ENCODE peak calls at places on chromosomes 7 and 10, in six cellular contexts. Z, P, D, R, O and H are unnamed samples.

GRCh38 chr10:11742009-11742778 is at the start of gene ECHDC3:
- DNase-seq in D (no peak), R (peak; percentile 49), P (peak; percentile 68), Z (peak; percentile 36), O (peak; percentile 54), H (no peak)

GRCh38 chr10:37860494-37861190 is 3.2 kb upstream of the ZNF248 start:
- DNase-seq in O (no peak), Z (no peak), D (peak; percentile 61), R (peak; percentile 78), P (no peak), H (peak; percentile 82)

GRCh38 chr10:44512345-44513095 is 127.6 kb upstream of the CXCL12 start:
- DNase-seq in O (no peak), R (no peak), D (no peak), Z (no peak), P (no peak), H (no peak)

GRCh38 chr10:74738985-74739567 is 87.3 kb upstream of the KAT6B start:
- DNase-seq in R (peak; percentile 10), O (no peak), D (no peak), P (no peak), Z (no peak), H (peak; percentile 16)

GRCh38 chr7:1703475-1704325 is 33.6 kb downstream of the ELFN1 start:
- DNase-seq in R (no peak), Z (no peak), D (no peak), O (no peak), P (no peak), H (no peak)

GRCh38 chr7:374706-375490 is 84.9 kb downstream of the FOXL3 start:
- DNase-seq in O (no peak), D (no peak), Z (no peak), P (peak; percentile 28), R (no peak), H (no peak)

GRCh38 chr10:101493249-101493648 is 94.8 kb downstream of the POLL start:
- DNase-seq in P (no peak), O (no peak), Z (no peak), R (no peak), D (no peak), H (no peak)

GRCh38 chr10:132110713-132111112 is 45.0 kb downstream of the JAKMIP3 start:
- DNase-seq in P (peak; percentile 13), Z (no peak), R (no peak), D (no peak), O (no peak), H (no peak)

GRCh38 chr10:25575343-25575742 is 358.7 kb upstream of the MYO3A start:
- DNase-seq in R (no peak), D (no peak), O (no peak), Z (no peak), P (no peak), H (no peak)

GRCh38 chr7:26583094-26583493 is 281.3 kb downstream of the SKAP2 start:
- DNase-seq in P (no peak), Z (no peak), D (no peak), O (no peak), R (no peak), H (no peak)

GRCh38 chr10:17764142-17764541 is 12.1 kb downstream of the TMEM236 start:
- DNase-seq in P (no peak), R (no peak), Z (no peak), O (no peak), D (no peak), H (no peak)

GRCh38 chr10:118036281-118036875 is 10.4 kb downstream of the RAB11FIP2 start:
- DNase-seq in D (no peak), Z (no peak), R (no peak), O (no peak), P (no peak), H (no peak)

GRCh38 chr7:45590679-45591057 is 16.5 kb downstream of the ADCY1 start:
- DNase-seq in D (no peak), Z (no peak), R (no peak), P (no peak), O (no peak), H (no peak)

GRCh38 chr10:83545901-83546391 is 593.4 kb upstream of the GHITM start:
- DNase-seq in P (no peak), O (peak; percentile 18), Z (no peak), R (no peak), D (no peak), H (no peak)

GRCh38 chr10:91974960-91975359 is 51.4 kb downstream of the BTAF1 start:
- DNase-seq in Z (no peak), O (no peak), D (no peak), R (peak; percentile 90), P (no peak), H (peak; percentile 80)

GRCh38 chr7:152867482-152867833 is 107.9 kb downstream of the ACTR3B start:
- DNase-seq in D (no peak), R (no peak), O (no peak), Z (no peak), P (no peak), H (no peak)

GRCh38 chr10:19816420-19817250 is at the start of gene PLXDC2:
- DNase-seq in P (no peak), O (peak; percentile 33), D (no peak), Z (no peak), R (peak; percentile 56), H (peak; percentile 36)

GRCh38 chr7:116195451-116195850 is 14.9 kb upstream of the TES start:
- DNase-seq in R (peak; percentile 73), O (no peak), D (no peak), Z (no peak), P (no peak), H (peak; percentile 73)

GRCh38 chr7:109844362-109844761 is 1246.6 kb upstream of the LRRN3 start:
- DNase-seq in P (no peak), O (no peak), D (peak; percentile 1), R (peak; percentile 4), Z (no peak), H (peak; percentile 14)